ENCODE peak calls at places on chromosomes 6 and 20, in six cellular contexts. X is astrocyte, R is tibial artery, E is GM23338, T is psoas muscle, W is Peyer's patch. F is an unnamed sample. For H3K27me3, the result is how much of the 10 kb centered on the place peaks cover.

GRCh38 chr6:28478518-28478917 is 35.2 kb upstream of the ZSCAN23 start:
- DNase-seq in R (no peak), X (no peak), E (no peak), W (no peak), T (no peak), F (no peak)

GRCh38 chr6:105372862-105373182 is 30.1 kb downstream of the PREP start:
- DNase-seq in T (no peak), W (peak), R (no peak), X (no peak), E (no peak), F (no peak)

GRCh38 chr20:35387334-35387733 is 24.4 kb downstream of the UQCC1 start:
- DNase-seq in R (no peak), X (peak), W (no peak), T (no peak), E (no peak), F (no peak)

GRCh38 chr20:2005359-2005758 is 11.5 kb upstream of the PDYN start:
- DNase-seq in E (no peak), R (no peak), T (no peak), W (no peak), X (no peak), F (no peak)

GRCh38 chr6:130233332-130233731 is 10.6 kb upstream of the SAMD3 start:
- DNase-seq in W (no peak), R (no peak), X (peak), T (no peak), E (peak), F (no peak)

GRCh38 chr6:126826315-126826714 is 292.2 kb upstream of the RSPO3 start:
- DNase-seq in R (no peak), T (no peak), E (no peak), W (no peak), X (peak), F (no peak)

GRCh38 chr6:119331676-119332286 is 17.8 kb downstream of the MAN1A1 start:
- DNase-seq in W (no peak), R (no peak), T (no peak), E (no peak), X (no peak), F (no peak)

GRCh38 chr6:79138146-79138545 is 60.1 kb upstream of the PHIP start:
- DNase-seq in X (peak), T (no peak), R (no peak), E (no peak), W (no peak), F (no peak)

GRCh38 chr20:22984611-22985010 is 50.5 kb upstream of the SSTR4 start:
- DNase-seq in T (no peak), X (no peak), E (no peak), W (no peak), R (peak), F (no peak)

GRCh38 chr6:14957355-14958059 is 288.4 kb upstream of the JARID2 start:
- DNase-seq in T (no peak), W (no peak), E (no peak), R (no peak), X (no peak), F (no peak)

GRCh38 chr6:70884074-70884983 is 72.5 kb downstream of the B3GAT2 start:
- DNase-seq in X (no peak), E (peak), R (peak), T (peak), W (peak), F (no peak)

GRCh38 chr6:150876598-150876997 is 11.1 kb downstream of the MTHFD1L start:
- DNase-seq in X (peak), W (no peak), E (peak), R (peak), T (peak), F (peak)

GRCh38 chr6:144349690-144350132 is 64.6 kb downstream of the UTRN start:
- DNase-seq in T (no peak), R (no peak), W (no peak), E (no peak), X (peak), F (no peak)

GRCh38 chr6:135231469-135231844 is 50.3 kb downstream of the MYB start:
- DNase-seq in X (no peak), W (no peak), E (no peak), R (no peak), T (no peak), F (no peak)

GRCh38 chr6:15987569-15987968 is 141.3 kb upstream of the MYLIP start:
- DNase-seq in T (no peak), X (peak), E (peak), W (no peak), R (no peak), F (no peak)

GRCh38 chr6:11738681-11739375 is 39.8 kb downstream of the ADTRP start:
- DNase-seq in W (no peak), R (no peak), E (no peak), X (peak), T (no peak), F (no peak)

GRCh38 chr6:741410-742339 is 48.7 kb upstream of the EXOC2 start:
- DNase-seq in R (no peak), W (no peak), X (no peak), T (no peak), E (no peak), F (no peak)

GRCh38 chr20:17859002-17859615 is 109.5 kb downstream of the SNX5 start:
- DNase-seq in E (no peak), W (peak), X (no peak), T (no peak), R (no peak), F (no peak)

GRCh38 chr6:2205396-2205795 is 40.0 kb downstream of the GMDS start:
- DNase-seq in E (no peak), T (no peak), X (no peak), W (no peak), R (no peak), F (no peak)

GRCh38 chr6:109002100-109002697 is 92.4 kb downstream of the SESN1 start:
- DNase-seq in T (no peak), E (no peak), W (no peak), R (peak), X (peak), F (no peak)

GRCh38 chr6:28751514-28751913 is 172.3 kb downstream of the TRIM27 start:
- DNase-seq in E (no peak), W (no peak), T (no peak), R (no peak), X (no peak), F (no peak)

GRCh38 chr6:38570750-38571149 is 69.0 kb downstream of the BTBD9 start:
- DNase-seq in E (peak), X (no peak), W (no peak), R (no peak), T (no peak), F (no peak)

GRCh38 chr20:39850821-39851330 is 838.2 kb downstream of the MAFB start:
- DNase-seq in W (no peak), X (peak), T (no peak), R (no peak), E (no peak), F (no peak)

GRCh38 chr6:25830461-25830860 is 1.4 kb downstream of the SLC17A1 start:
- DNase-seq in X (no peak), R (no peak), E (no peak), T (no peak), W (no peak), F (no peak)

GRCh38 chr6:43123691-43124314 is 47.3 kb upstream of the SRF start:
- DNase-seq in X (no peak), E (peak), W (no peak), T (no peak), R (no peak), F (no peak)

GRCh38 chr6:125201961-125202729 is 48.6 kb downstream of the TPD52L1 start:
- DNase-seq in X (peak), R (peak), E (no peak), T (peak), W (peak), F (no peak)

GRCh38 chr6:6918216-6918983 is 189.4 kb upstream of the RREB1 start:
- DNase-seq in X (peak), E (no peak), R (no peak), W (peak), T (no peak), F (no peak)

GRCh38 chr6:15754035-15754705 is 91.3 kb upstream of the DTNBP1 start:
- DNase-seq in T (no peak), R (no peak), W (no peak), X (peak), E (peak), F (no peak)

GRCh38 chr20:845967-846893 is 12.7 kb downstream of the FAM110A start:
- DNase-seq in R (no peak), X (no peak), E (no peak), W (no peak), T (no peak), F (no peak)

GRCh38 chr20:41423026-41423425 is 56.4 kb upstream of the EMILIN3 start:
- DNase-seq in E (no peak), W (no peak), T (no peak), X (no peak), R (no peak), F (no peak)

GRCh38 chr20:62977613-62978558 is 25.4 kb downstream of the SLC17A9 start:
- DNase-seq in W (peak), R (no peak), E (no peak), T (no peak), X (no peak), F (no peak)
- H3K4me3 ChIP-seq in W (no peak), R (no peak), E (no peak), T (no peak), X (no peak), F (no peak)

GRCh38 chr6:30150151-30150550 is 10.9 kb downstream of the TRIM10 start:
- DNase-seq in T (no peak), W (no peak), R (no peak), X (no peak), E (no peak), F (no peak)

GRCh38 chr6:30151580-30151979 is 9.4 kb downstream of the TRIM10 start:
- DNase-seq in T (no peak), W (no peak), X (no peak), R (no peak), E (no peak), F (no peak)

GRCh38 chr6:30147096-30147495 is 11.2 kb downstream of the TRIM40 start:
- DNase-seq in R (no peak), X (no peak), W (no peak), E (no peak), T (no peak), F (no peak)

GRCh38 chr6:30150671-30151395 is 10.2 kb downstream of the TRIM10 start:
- DNase-seq in E (no peak), X (peak), R (no peak), W (no peak), T (no peak), F (no peak)

GRCh38 chr6:30149234-30149633 is 11.8 kb downstream of the TRIM10 start:
- DNase-seq in W (no peak), T (no peak), X (no peak), R (no peak), E (no peak), F (no peak)
- TF ChIP-seq CTCF in W (no peak), T (no peak), X (no peak), R (no peak), E (no peak), F (no peak)

DNA sequence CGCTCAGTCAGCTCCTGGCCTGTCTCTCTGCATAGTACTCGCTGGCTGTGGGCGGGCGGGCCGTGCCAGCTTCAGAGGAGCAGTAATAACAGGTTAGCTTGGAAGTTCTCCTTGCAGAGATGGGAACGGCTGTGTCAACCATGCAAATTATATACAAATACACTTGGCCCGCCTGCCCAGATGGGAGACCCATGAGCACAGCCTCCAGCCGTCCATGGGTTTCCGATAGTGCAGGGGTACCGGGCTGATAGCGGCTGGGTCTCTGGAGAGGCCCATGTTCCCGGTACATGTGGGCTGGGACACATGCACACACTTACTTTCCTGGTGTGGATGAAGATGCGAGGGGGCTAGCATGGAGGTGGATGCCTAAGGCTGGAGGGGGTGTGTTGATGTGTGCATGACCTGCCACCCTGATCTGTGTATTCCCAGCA is 12.8 kb upstream of the ZNF831 start:
- DNase-seq in X (no peak), E (no peak), T (no peak), R (no peak), W (no peak), F (no peak)
- H3K27me3 ChIP-seq in X (under half), E (under half), T (under half), R (under half), W (under half), F (under half)

GRCh38 chr6:122048570-122048969 is 350.9 kb upstream of the HSF2 start:
- DNase-seq in T (no peak), W (no peak), R (no peak), E (no peak), X (no peak), F (no peak)
- H3K4me3 ChIP-seq in T (peak), W (no peak), R (no peak), E (no peak), X (no peak), F (no peak)

DNA sequence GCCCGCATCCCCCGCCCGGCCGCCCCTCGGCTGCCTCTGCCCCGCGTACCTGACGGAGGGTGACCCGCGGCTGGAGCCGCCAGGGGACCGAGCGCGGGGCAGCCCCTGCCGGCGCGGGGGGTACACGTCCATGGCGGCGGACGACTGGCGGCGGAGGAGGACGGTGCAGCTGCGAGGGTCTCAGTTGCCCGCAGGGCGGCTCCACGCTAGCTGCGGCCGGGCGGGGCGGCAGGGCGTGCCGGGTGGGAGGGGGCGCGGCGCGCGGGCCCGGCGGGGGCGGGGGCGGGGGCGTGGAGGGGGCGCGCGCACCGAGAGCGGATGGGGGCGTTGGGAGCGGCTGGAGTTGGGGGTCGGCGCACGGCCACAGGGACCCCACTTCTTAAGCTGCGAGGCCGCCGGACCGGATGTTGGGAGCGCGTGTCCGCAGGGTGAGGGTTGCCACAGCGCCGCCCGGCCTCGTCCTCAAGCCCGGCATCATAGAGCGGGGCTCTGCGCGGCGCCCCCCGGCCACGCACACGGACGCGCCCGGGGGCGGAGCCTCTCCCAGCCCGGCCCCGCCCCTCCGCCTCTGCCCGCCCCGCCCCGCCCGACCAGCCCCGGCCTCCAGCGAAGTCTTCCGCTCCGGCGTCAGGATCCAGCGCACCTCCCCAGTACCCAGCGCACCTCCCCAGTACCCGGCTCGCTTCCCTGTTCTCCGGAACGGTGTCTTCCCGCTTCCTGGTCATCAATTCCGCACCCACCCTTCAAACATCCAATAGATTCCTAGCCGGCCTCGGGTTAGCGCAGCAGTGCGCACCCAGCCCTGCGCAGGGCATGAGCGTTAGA is at the start of gene DNAAF9:
- DNase-seq in X (peak), W (peak), T (peak), R (peak), E (peak), F (peak)
- TF ChIP-seq CTCF in X (no peak), W (peak), T (peak), R (no peak), E (no peak), F (peak)

GRCh38 chr6:147504848-147505247 is 3.6 kb upstream of the SAMD5 start:
- DNase-seq in T (no peak), X (no peak), W (no peak), E (no peak), R (no peak), F (no peak)
- H3K27me3 ChIP-seq in T (under half), X (under half), W (under half), E (half or more), R (under half), F (under half)

GRCh38 chr6:84762220-84762940 is 2.0 kb downstream of the TBX18 start:
- DNase-seq in W (no peak), R (peak), E (peak), X (peak), T (no peak), F (no peak)
- H3K4me3 ChIP-seq in W (peak), R (peak), E (peak), X (peak), T (peak), F (peak)